ENCODE peak calls at places on chromosomes 16 and 17, in four cellular contexts. One of them, this sample, is unnamed.

GRCh38 chr17:4948997-4949320 is 629 bp upstream of the PFN1 start:
- DNase-seq in testis: peak
- DNase-seq in tibial artery: peak
- DNase-seq in transverse colon: peak
- DNase-seq in this sample: no peak

GRCh38 chr17:38465420-38466345 is 37.4 kb downstream of the ARHGAP23 start:
- DNase-seq in transverse colon: peak
- DNase-seq in tibial artery: peak
- DNase-seq in testis: no peak
- DNase-seq in this sample: no peak

GRCh38 chr16:85878875-85879274 is 20.1 kb upstream of the IRF8 start:
- DNase-seq in testis: no peak
- DNase-seq in tibial artery: no peak
- DNase-seq in transverse colon: no peak
- DNase-seq in this sample: peak

GRCh38 chr17:68512967-68513474 is 791 bp downstream of the PRKAR1A start:
- DNase-seq in transverse colon: peak
- DNase-seq in testis: peak
- DNase-seq in tibial artery: no peak
- DNase-seq in this sample: peak

GRCh38 chr17:6070280-6070894 is at the start of gene WSCD1:
- DNase-seq in testis: peak
- DNase-seq in transverse colon: peak
- DNase-seq in tibial artery: no peak
- DNase-seq in this sample: no peak

GRCh38 chr16:86604436-86605220 is 26.3 kb downstream of the FOXL1 start:
- DNase-seq in testis: peak
- DNase-seq in tibial artery: peak
- DNase-seq in transverse colon: no peak
- DNase-seq in this sample: no peak

GRCh38 chr17:4329838-4330237 is 36.6 kb downstream of the UBE2G1 start:
- DNase-seq in testis: no peak
- DNase-seq in transverse colon: no peak
- DNase-seq in tibial artery: no peak
- DNase-seq in this sample: peak

GRCh38 chr17:42342242-42343008 is 45.8 kb downstream of the STAT3 start:
- DNase-seq in testis: no peak
- DNase-seq in transverse colon: no peak
- DNase-seq in tibial artery: no peak
- DNase-seq in this sample: no peak

GRCh38 chr17:2996208-2996855 is 67.1 kb downstream of the OR1D5 start:
- DNase-seq in testis: no peak
- DNase-seq in tibial artery: peak
- DNase-seq in transverse colon: no peak
- DNase-seq in this sample: no peak

GRCh38 chr17:81120149-81120484 is 45.2 kb upstream of the PVALEF start:
- DNase-seq in tibial artery: no peak
- DNase-seq in testis: peak
- DNase-seq in transverse colon: no peak
- DNase-seq in this sample: no peak

GRCh38 chr17:83110755-83111154 is 31.3 kb downstream of the METRNL start:
- DNase-seq in tibial artery: peak
- DNase-seq in testis: no peak
- DNase-seq in transverse colon: no peak
- DNase-seq in this sample: no peak

GRCh38 chr16:29306201-29306600 is 100.3 kb downstream of the NPIPB11 start:
- DNase-seq in testis: no peak
- DNase-seq in transverse colon: no peak
- DNase-seq in tibial artery: peak
- DNase-seq in this sample: no peak

GRCh38 chr17:34616148-34616547 is 36.8 kb downstream of the TMEM132E start:
- DNase-seq in transverse colon: no peak
- DNase-seq in testis: no peak
- DNase-seq in tibial artery: no peak
- DNase-seq in this sample: no peak

GRCh38 chr16:50309527-50310307 is 43.4 kb downstream of the ADCY7 start:
- DNase-seq in testis: peak
- DNase-seq in transverse colon: no peak
- DNase-seq in tibial artery: peak
- DNase-seq in this sample: no peak

GRCh38 chr17:82105417-82105881 is 7.4 kb upstream of the FASN start:
- DNase-seq in transverse colon: no peak
- DNase-seq in testis: no peak
- DNase-seq in tibial artery: no peak
- DNase-seq in this sample: no peak

GRCh38 chr17:68821860-68822693 is 133.1 kb downstream of the ABCA8 start:
- DNase-seq in transverse colon: no peak
- DNase-seq in tibial artery: no peak
- DNase-seq in testis: no peak
- DNase-seq in this sample: peak

DNA sequence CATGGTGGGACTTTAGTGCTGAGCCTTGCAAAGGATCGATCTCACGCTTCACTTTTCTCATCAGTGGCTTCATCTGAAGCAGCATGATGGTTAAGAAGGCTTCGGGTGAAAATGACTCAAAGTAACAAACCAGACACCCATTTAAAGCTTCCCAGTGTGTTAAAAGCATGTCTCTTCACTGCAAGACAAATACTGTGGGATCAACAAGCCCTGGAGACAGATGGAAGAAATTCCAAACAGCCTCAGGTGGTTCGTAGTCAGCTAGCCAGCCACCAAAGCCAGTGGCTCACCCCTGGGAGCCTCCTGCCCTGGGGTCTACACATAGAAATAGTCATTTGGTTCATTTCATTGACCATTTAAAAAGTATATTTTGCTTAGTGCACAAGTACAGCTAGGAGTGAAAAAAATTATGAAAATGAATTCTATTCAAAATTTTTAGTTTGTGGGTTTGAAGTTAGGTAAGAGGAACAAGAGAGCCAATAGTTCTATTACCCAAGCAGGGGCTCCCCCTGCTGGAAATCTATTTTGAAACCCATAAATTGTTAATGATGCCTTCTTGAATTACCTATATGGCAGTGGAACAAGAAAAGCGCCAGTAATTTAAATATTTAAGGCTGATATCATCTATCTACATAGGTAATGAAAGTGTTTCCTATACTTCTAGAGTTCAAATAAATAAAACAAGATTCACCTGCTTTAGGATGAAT is 51.6 kb downstream of the PMP22 start:
- DNase-seq in testis: no peak
- DNase-seq in transverse colon: no peak
- DNase-seq in tibial artery: no peak
- DNase-seq in this sample: no peak
- TF ChIP-seq CTCF in testis: no peak
- TF ChIP-seq CTCF in transverse colon: peak
- TF ChIP-seq CTCF in tibial artery: no peak
- TF ChIP-seq CTCF in this sample: peak

DNA sequence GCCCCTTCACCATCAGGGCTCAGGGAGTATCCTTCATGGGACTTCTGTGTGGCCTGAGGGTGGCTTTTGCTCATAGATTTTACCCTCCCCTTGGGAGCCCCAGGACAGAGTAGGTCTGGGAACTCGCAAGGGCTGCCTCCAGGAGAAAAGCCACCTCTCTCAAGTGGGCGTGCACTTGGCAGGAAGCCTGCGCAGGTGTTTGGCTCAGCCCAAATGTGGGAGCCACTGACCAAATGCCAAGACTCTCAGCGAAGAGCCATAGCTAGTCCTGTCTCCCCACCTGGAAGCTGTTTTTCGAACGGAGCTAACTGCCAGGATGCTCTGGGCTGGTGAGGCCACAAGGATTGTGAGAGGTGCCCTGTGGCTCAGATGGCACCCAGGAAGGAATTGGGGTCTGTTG is 2.0 kb upstream of the HSD17B2 start:
- DNase-seq in testis: no peak
- DNase-seq in transverse colon: peak
- DNase-seq in tibial artery: no peak
- DNase-seq in this sample: no peak
- H3K27ac ChIP-seq in testis: no peak
- H3K27ac ChIP-seq in transverse colon: peak
- H3K27ac ChIP-seq in tibial artery: no peak
- H3K27ac ChIP-seq in this sample: no peak

GRCh38 chr17:29954405-29954804 is 13.0 kb downstream of the EFCAB5 start:
- DNase-seq in transverse colon: no peak
- DNase-seq in testis: no peak
- DNase-seq in tibial artery: no peak
- DNase-seq in this sample: no peak
- TF ChIP-seq CTCF in transverse colon: no peak
- TF ChIP-seq CTCF in testis: no peak
- TF ChIP-seq CTCF in tibial artery: no peak
- TF ChIP-seq CTCF in this sample: peak

DNA sequence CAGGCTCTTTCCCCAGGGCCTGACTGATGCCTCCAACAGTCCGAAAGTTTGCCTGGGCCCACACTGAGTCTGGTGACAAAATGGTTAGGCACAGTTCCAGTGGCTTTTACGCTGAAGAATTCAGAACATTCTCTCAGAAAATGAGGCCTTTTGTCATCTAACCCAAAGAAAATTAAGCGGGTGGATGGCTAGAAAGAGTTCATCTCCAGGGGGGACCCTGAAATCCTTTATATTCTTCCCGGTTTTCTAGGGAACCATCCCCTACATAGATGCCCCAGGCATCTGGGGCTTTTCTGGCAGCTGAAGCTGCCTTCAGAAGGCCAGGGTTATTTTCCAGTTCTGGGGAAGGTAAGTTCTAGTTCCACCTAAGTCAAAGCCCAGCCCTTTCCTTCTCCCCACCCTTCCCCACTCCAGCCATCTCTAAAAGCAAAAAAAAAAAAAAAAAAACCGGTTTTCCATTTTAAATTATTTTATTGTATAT is 2.2 kb downstream of the RASD1 start:
- DNase-seq in tibial artery: no peak
- DNase-seq in testis: no peak
- DNase-seq in transverse colon: no peak
- DNase-seq in this sample: no peak
- H3K27ac ChIP-seq in tibial artery: no peak
- H3K27ac ChIP-seq in testis: peak
- H3K27ac ChIP-seq in transverse colon: peak
- H3K27ac ChIP-seq in this sample: no peak

DNA sequence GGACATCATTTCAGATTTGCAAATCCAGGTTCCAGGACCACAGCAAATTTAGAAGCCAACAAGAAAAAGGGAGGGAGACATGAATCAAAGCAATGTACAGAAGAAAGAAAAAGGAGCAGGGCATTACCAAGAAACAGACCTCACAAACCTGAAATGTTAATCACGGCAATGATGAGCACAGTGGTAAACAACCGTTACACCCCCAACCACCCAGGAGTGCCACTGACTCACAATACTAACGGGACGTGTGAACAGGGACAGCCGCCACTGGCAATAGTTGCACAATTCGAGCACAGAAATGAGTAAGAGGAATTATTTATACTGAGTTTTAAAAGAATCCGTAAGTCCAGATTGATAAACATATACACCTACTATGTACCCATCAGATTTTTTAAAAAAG is 13.8 kb downstream of the USP22 start:
- DNase-seq in transverse colon: no peak
- DNase-seq in tibial artery: peak
- DNase-seq in testis: no peak
- DNase-seq in this sample: no peak
- TF ChIP-seq CTCF in transverse colon: no peak
- TF ChIP-seq CTCF in tibial artery: no peak
- TF ChIP-seq CTCF in testis: no peak
- TF ChIP-seq CTCF in this sample: no peak

GRCh38 chr16:87949071-87949744 is 2.0 kb upstream of the BANP start:
- DNase-seq in transverse colon: peak
- DNase-seq in testis: no peak
- DNase-seq in tibial artery: peak
- DNase-seq in this sample: no peak
- H3K27ac ChIP-seq in transverse colon: no peak
- H3K27ac ChIP-seq in testis: no peak
- H3K27ac ChIP-seq in tibial artery: no peak
- H3K27ac ChIP-seq in this sample: no peak

DNA sequence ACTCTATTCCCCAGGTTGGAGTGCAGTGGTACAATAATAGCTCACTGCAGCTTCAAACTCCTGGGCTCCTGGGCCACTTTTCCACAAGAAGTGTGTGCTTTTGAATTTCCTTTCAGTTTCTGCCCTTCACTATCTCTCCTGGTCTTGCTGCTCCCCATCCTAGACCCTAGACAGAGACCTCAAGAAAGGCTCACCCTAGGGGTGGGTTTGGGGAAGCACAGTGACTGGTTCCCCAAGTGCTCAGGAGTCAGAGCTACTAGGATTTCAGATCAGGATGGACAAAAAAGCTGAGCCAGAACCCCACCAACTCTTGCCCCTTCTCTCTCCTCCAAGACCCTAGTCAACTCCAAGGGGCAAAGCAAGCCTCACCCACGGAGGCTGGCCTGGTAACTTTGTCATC is 1.6 kb upstream of the SEBOX start:
- DNase-seq in testis: no peak
- DNase-seq in tibial artery: no peak
- DNase-seq in transverse colon: no peak
- DNase-seq in this sample: no peak
- TF ChIP-seq CTCF in testis: no peak
- TF ChIP-seq CTCF in tibial artery: no peak
- TF ChIP-seq CTCF in transverse colon: no peak
- TF ChIP-seq CTCF in this sample: peak

GRCh38 chr16:81485225-81485624 is 40.6 kb downstream of the CMIP start:
- DNase-seq in testis: no peak
- DNase-seq in tibial artery: no peak
- DNase-seq in transverse colon: no peak
- DNase-seq in this sample: no peak

GRCh38 chr16:81483064-81483969 is 38.7 kb downstream of the CMIP start:
- DNase-seq in tibial artery: no peak
- DNase-seq in testis: no peak
- DNase-seq in transverse colon: no peak
- DNase-seq in this sample: no peak

GRCh38 chr16:81480856-81481821 is 36.5 kb downstream of the CMIP start:
- DNase-seq in tibial artery: peak
- DNase-seq in testis: peak
- DNase-seq in transverse colon: peak
- DNase-seq in this sample: no peak

GRCh38 chr16:81483970-81484595 is 39.5 kb downstream of the CMIP start:
- DNase-seq in tibial artery: no peak
- DNase-seq in testis: no peak
- DNase-seq in transverse colon: no peak
- DNase-seq in this sample: no peak

DNA sequence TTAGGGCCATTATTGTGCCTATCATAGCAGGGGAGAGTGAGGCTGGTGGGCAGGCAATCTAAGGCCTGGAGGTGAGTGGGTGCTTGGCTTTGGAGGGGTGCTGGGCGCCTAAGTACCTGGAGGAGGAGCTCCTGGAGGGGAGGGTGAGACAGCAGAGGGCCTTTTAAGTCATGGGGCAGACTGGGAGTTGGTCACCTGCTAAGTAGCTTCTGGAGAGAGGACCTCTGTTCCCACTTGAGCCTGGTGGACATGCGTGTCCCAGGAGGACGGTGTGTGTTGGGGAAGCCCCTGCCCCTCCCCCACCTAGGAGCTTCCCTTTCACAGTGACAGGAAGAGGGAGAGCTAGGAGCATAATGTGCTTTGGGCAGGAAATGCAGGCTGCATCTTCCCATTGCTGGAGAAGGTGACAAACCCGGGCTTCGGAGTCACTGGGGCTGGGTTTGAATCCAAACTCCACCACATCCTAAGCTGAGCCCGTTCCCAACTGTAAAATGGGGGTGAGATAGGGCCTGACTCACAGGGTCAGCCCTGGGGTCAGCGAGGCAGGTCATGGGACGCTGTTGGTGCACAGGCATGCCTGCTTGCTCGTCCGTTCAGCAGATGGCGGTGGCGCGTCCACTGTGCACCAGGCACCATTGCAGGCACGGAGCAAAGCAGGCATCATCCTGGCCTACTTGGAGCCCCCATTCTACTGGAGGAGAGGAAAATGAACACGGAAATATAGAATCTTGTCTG is 37.9 kb downstream of the CMIP start:
- DNase-seq in tibial artery: no peak
- DNase-seq in transverse colon: no peak
- DNase-seq in testis: no peak
- DNase-seq in this sample: no peak
- H3K27ac ChIP-seq in tibial artery: no peak
- H3K27ac ChIP-seq in transverse colon: peak
- H3K27ac ChIP-seq in testis: no peak
- H3K27ac ChIP-seq in this sample: no peak